ENCODE peak calls at places on chromosome 1, in ten cellular contexts. Z is NB4; D is CD8-positive, alpha-beta memory T cell; E is psoas muscle; C is mammary epithelial cell; X is HCT116; U is lower leg skin; J is fibroblast of mammary gland; O is foreskin fibroblast; S is heart left ventricle. F is an unnamed sample.

GRCh38 chr1:13469343-13469742 is 44.5 kb downstream of the LRRC38 start:
- DNase-seq in Z (peak), D (no peak), E (peak), C (no peak), X (no peak), U (no peak), J (no peak), O (no peak), S (no peak), F (peak)

GRCh38 chr1:227322376-227322775 is 4.1 kb upstream of the CDC42BPA start:
- DNase-seq in Z (no peak), D (no peak), E (no peak), C (no peak), X (no peak), U (no peak), J (no peak), O (no peak), S (no peak), F (no peak)

GRCh38 chr1:154849645-154850131 is 20.4 kb downstream of the KCNN3 start:
- DNase-seq in Z (peak), D (no peak), E (no peak), C (no peak), X (no peak), U (no peak), J (no peak), O (no peak), S (no peak), F (no peak)

GRCh38 chr1:27726173-27726793 is 522 bp downstream of the FAM76A start:
- DNase-seq in Z (peak), D (no peak), E (peak), C (peak), X (peak), U (peak), J (peak), O (peak), S (peak), F (peak)

GRCh38 chr1:235739631-235740030 is 90.0 kb upstream of the GNG4 start:
- DNase-seq in Z (no peak), D (no peak), E (no peak), C (no peak), X (no peak), U (no peak), J (peak), O (peak), S (no peak), F (no peak)

GRCh38 chr1:156052862-156053769 is 482 bp downstream of the UBQLN4 start:
- DNase-seq in Z (peak), D (peak), E (peak), C (peak), X (peak), U (no peak), J (peak), O (peak), S (peak), F (peak)

GRCh38 chr1:207806531-207807394 is 54.9 kb downstream of the CD46 start:
- DNase-seq in Z (no peak), D (no peak), E (no peak), C (peak), X (no peak), U (no peak), J (peak), O (peak), S (no peak), F (no peak)

GRCh38 chr1:113147826-113148225 is 74.8 kb downstream of the LRIG2 start:
- DNase-seq in Z (no peak), D (no peak), E (no peak), C (no peak), X (no peak), U (no peak), J (no peak), O (no peak), S (no peak), F (no peak)

GRCh38 chr1:157992031-157992568 is 1.3 kb upstream of the KIRREL1 start:
- DNase-seq in Z (peak), D (no peak), E (peak), C (peak), X (no peak), U (peak), J (peak), O (peak), S (peak), F (peak)

GRCh38 chr1:99347041-99347684 is 82.9 kb downstream of the PLPPR4 start:
- DNase-seq in Z (no peak), D (no peak), E (no peak), C (no peak), X (no peak), U (no peak), J (no peak), O (no peak), S (no peak), F (no peak)

GRCh38 chr1:115651391-115651790 is 9.6 kb downstream of the VANGL1 start:
- DNase-seq in Z (no peak), D (no peak), E (no peak), C (no peak), X (no peak), U (no peak), J (no peak), O (no peak), S (no peak), F (no peak)

GRCh38 chr1:181503130-181503810 is 20.0 kb downstream of the CACNA1E start:
- DNase-seq in Z (peak), D (no peak), E (no peak), C (no peak), X (no peak), U (no peak), J (peak), O (no peak), S (peak), F (no peak)

GRCh38 chr1:42941640-42942330 is 16.9 kb downstream of the SLC2A1 start:
- DNase-seq in Z (no peak), D (no peak), E (peak), C (peak), X (peak), U (peak), J (peak), O (peak), S (peak), F (peak)

GRCh38 chr1:44217809-44218410 is 4.6 kb downstream of the DMAP1 start:
- DNase-seq in Z (peak), D (peak), E (peak), C (peak), X (peak), U (peak), J (peak), O (peak), S (peak), F (peak)

GRCh38 chr1:76625887-76626286 is 241.4 kb upstream of the ST6GALNAC5 start:
- DNase-seq in Z (no peak), D (no peak), E (no peak), C (no peak), X (no peak), U (no peak), J (no peak), O (no peak), S (no peak), F (no peak)

GRCh38 chr1:77900687-77901293 is 12.4 kb downstream of the NEXN start:
- DNase-seq in Z (peak), D (no peak), E (no peak), C (peak), X (peak), U (no peak), J (peak), O (peak), S (peak), F (no peak)

GRCh38 chr1:174519845-174520244 is 72.1 kb downstream of the GPR52 start:
- DNase-seq in Z (no peak), D (no peak), E (no peak), C (no peak), X (no peak), U (no peak), J (no peak), O (no peak), S (peak), F (no peak)

GRCh38 chr1:87927391-87928073 is 598.9 kb downstream of the LMO4 start:
- DNase-seq in Z (no peak), D (no peak), E (no peak), C (peak), X (no peak), U (no peak), J (no peak), O (no peak), S (no peak), F (no peak)

GRCh38 chr1:234610582-234611152 is 689 bp upstream of the IRF2BP2 start:
- DNase-seq in Z (peak), D (peak), E (peak), C (peak), X (peak), U (peak), J (peak), O (peak), S (peak), F (peak)

GRCh38 chr1:216632980-216633379 is 90.2 kb downstream of the ESRRG start:
- DNase-seq in Z (no peak), D (no peak), E (no peak), C (no peak), X (no peak), U (no peak), J (no peak), O (no peak), S (no peak), F (no peak)

GRCh38 chr1:1157033-1157365 is 16.7 kb upstream of the TTLL10 start:
- DNase-seq in Z (no peak), D (no peak), E (no peak), C (no peak), X (no peak), U (no peak), J (no peak), O (no peak), S (no peak), F (peak)

GRCh38 chr1:212281589-212281988 is 3.6 kb upstream of the PPP2R5A start:
- DNase-seq in Z (no peak), D (no peak), E (no peak), C (no peak), X (no peak), U (no peak), J (peak), O (peak), S (no peak), F (no peak)

GRCh38 chr1:55443175-55443933 is 228.2 kb upstream of the USP24 start:
- DNase-seq in Z (no peak), D (no peak), E (peak), C (peak), X (peak), U (peak), J (peak), O (peak), S (peak), F (peak)

GRCh38 chr1:11518791-11519628 is 40.1 kb downstream of the DISP3 start:
- DNase-seq in Z (no peak), D (no peak), E (no peak), C (no peak), X (no peak), U (no peak), J (no peak), O (no peak), S (no peak), F (no peak)

GRCh38 chr1:207049514-207049913 is 1.5 kb downstream of the YOD1 start:
- DNase-seq in Z (no peak), D (no peak), E (no peak), C (no peak), X (no peak), U (no peak), J (no peak), O (no peak), S (no peak), F (no peak)

GRCh38 chr1:35112668-35113067 is 33.5 kb downstream of the ZMYM1 start:
- DNase-seq in Z (no peak), D (no peak), E (no peak), C (no peak), X (no peak), U (no peak), J (peak), O (no peak), S (no peak), F (no peak)

GRCh38 chr1:246142320-246142893 is 364.7 kb downstream of the SMYD3 start:
- DNase-seq in Z (peak), D (no peak), E (no peak), C (peak), X (peak), U (no peak), J (peak), O (peak), S (no peak), F (no peak)

GRCh38 chr1:22600817-22601605 is 35.4 kb upstream of the C1QA start:
- DNase-seq in Z (no peak), D (no peak), E (peak), C (no peak), X (no peak), U (no peak), J (no peak), O (no peak), S (no peak), F (no peak)

GRCh38 chr1:119822406-119822805 is 11.1 kb upstream of the REG4 start:
- DNase-seq in Z (no peak), D (no peak), E (no peak), C (no peak), X (no peak), U (no peak), J (no peak), O (no peak), S (no peak), F (no peak)

GRCh38 chr1:172018727-172019311 is 177.5 kb downstream of the DNM3 start:
- DNase-seq in Z (no peak), D (no peak), E (no peak), C (no peak), X (no peak), U (no peak), J (no peak), O (no peak), S (no peak), F (no peak)

GRCh38 chr1:117632269-117633067 is 26.6 kb downstream of the TENT5C start:
- DNase-seq in Z (no peak), D (no peak), E (no peak), C (no peak), X (no peak), U (no peak), J (no peak), O (no peak), S (no peak), F (no peak)

GRCh38 chr1:193355179-193355578 is 168.8 kb upstream of the B3GALT2 start:
- DNase-seq in Z (peak), D (no peak), E (no peak), C (peak), X (peak), U (no peak), J (peak), O (peak), S (no peak), F (peak)

GRCh38 chr1:6770727-6771567 is 14.3 kb upstream of the CAMTA1 start:
- DNase-seq in Z (no peak), D (no peak), E (no peak), C (peak), X (no peak), U (no peak), J (peak), O (peak), S (no peak), F (no peak)

GRCh38 chr1:180691322-180691721 is 59.5 kb downstream of the XPR1 start:
- DNase-seq in Z (no peak), D (no peak), E (no peak), C (no peak), X (no peak), U (no peak), J (no peak), O (no peak), S (no peak), F (no peak)

GRCh38 chr1:53188099-53188498 is 8.5 kb upstream of the CPT2 start:
- DNase-seq in Z (no peak), D (no peak), E (no peak), C (peak), X (no peak), U (no peak), J (peak), O (no peak), S (no peak), F (no peak)

GRCh38 chr1:153509729-153510354 is 25.9 kb downstream of the S100A6 start:
- DNase-seq in Z (peak), D (peak), E (peak), C (peak), X (no peak), U (no peak), J (peak), O (no peak), S (peak), F (peak)

DNA sequence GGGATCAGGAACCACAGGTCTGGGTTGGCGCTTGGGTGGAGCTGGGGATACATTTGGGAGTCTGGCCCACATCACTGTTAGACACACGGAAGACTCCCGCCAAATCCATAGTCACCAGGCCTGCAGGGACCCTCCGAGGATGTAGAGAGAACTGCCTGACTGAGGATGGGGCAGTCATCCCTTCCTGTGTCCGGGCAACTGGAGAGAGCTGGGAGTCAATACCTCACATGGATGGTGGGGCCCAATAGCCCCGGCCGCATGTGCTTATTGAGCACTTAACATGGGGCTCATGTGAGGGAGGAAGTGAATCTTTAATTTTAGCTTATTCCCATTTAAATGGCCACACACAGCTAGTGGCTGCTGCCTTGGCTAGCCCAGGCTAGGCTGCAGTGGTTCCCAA is 124.5 kb downstream of the TLR5 start:
- DNase-seq in Z (no peak), D (no peak), E (no peak), C (no peak), X (no peak), U (no peak), J (no peak), O (no peak), S (no peak), F (no peak)
- H3K4me3 ChIP-seq in Z (no peak), D (no peak), E (no peak), C (no peak), X (no peak), U (no peak), J (no peak), O (no peak), S (no peak), F (no peak)

GRCh38 chr1:108200627-108201106 is 524 bp upstream of the SLC25A24 start:
- DNase-seq in Z (peak), D (peak), E (peak), C (peak), X (peak), U (peak), J (peak), O (peak), S (peak), F (peak)
- H3K4me3 ChIP-seq in Z (peak), D (peak), E (peak), C (peak), X (peak), U (peak), J (peak), O (peak), S (peak), F (peak)

GRCh38 chr1:185317034-185317885 is at the start of gene IVNS1ABP:
- DNase-seq in Z (peak), D (peak), E (peak), C (peak), X (peak), U (peak), J (peak), O (peak), S (peak), F (peak)

GRCh38 chr1:185319152-185319501 is 2.1 kb upstream of the IVNS1ABP start:
- DNase-seq in Z (no peak), D (no peak), E (no peak), C (no peak), X (no peak), U (no peak), J (no peak), O (no peak), S (no peak), F (no peak)

GRCh38 chr1:185316163-185317033 is 645 bp downstream of the IVNS1ABP start:
- DNase-seq in Z (peak), D (peak), E (peak), C (peak), X (peak), U (peak), J (peak), O (peak), S (peak), F (peak)

GRCh38 chr1:185317886-185318310 is 855 bp upstream of the IVNS1ABP start:
- DNase-seq in Z (no peak), D (peak), E (peak), C (peak), X (peak), U (peak), J (no peak), O (no peak), S (peak), F (peak)

DNA sequence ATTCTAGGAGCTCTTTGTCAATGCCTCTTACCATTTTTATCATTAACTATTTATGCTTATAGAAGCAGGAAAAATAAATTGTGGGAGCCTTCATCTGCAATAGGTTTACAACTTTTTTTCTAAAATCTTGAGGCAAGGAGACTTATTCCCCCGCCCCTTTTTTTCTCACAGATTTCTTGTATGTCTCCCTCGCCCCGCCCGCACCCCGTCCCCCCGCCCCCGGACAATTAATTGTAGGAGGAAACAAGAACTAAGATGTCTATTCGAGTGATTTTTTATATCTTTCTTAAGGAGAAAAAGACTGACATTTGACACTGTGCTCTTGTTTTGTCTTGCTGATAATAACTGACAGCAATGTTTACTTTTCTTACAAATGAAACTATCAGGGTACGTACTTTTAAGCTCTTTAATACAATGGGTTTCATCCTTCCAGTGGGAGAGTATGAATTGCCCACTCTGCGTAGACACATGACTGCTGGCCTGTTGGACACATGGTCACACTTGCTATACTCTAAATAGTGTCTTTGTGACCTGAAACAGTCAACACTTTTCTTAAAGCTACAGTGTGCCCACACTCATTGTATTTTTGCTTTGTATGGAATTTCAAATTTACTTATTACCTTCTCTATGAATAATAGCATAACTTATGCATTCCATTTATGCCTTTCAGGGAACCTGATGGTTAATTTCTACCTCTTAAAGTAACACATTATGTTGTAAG is 1.5 kb upstream of the IVNS1ABP start:
- DNase-seq in Z (no peak), D (no peak), E (no peak), C (no peak), X (no peak), U (no peak), J (no peak), O (no peak), S (no peak), F (no peak)
- H3K4me3 ChIP-seq in Z (peak), D (peak), E (no peak), C (peak), X (peak), U (no peak), J (no peak), O (no peak), S (peak), F (no peak)

DNA sequence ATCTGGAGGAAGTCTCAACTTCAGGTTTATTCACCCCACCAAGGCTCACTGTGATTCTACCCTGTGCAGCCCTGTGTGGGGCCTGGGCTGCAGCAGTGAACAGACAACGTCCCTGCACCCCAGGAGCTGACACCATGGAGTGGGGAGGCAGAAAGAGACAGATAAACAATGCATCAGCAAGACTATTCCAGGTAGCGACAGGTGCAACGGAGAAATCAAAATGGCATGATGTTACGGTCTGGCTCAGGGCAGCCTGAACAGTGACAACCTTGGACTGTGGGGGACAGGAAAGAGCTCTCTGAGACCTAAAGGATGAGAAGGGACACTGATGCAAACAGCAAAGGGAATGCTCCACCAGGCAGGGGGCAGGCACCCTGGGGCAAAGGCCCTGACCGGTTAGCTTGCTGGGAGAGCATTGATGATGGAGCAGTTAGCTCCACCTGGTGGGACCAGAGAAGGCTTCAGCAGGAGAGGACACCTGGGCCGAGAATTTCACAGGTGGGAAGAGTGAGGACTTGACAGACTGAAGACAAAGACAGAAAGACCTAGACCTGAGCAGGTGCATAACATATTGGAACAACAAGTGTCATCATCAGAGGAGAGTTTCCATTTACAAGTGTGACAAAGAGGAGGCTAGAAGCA is 589.9 kb downstream of the MATN1 start:
- DNase-seq in Z (no peak), D (no peak), E (no peak), C (no peak), X (no peak), U (no peak), J (no peak), O (no peak), S (no peak), F (no peak)
- H3K4me3 ChIP-seq in Z (no peak), D (no peak), E (no peak), C (no peak), X (no peak), U (no peak), J (no peak), O (no peak), S (no peak), F (no peak)

F was measured in mucosa of descending colon.